ENCODE peak calls at places on chromosome 7, in nine cellular contexts. Y is amniotic stem cell, L is kidney tubule cell, H is BJ, O is A549, W is fibroblast of pulmonary artery, A is fibroblast of lung, B is neuronal stem cell, D is head of caudate nucleus. V is an unnamed sample.

GRCh38 chr7:31734456-31734855 is 47.4 kb downstream of the PPP1R17 start:
- DNase-seq in B (no peak), H (peak), Y (no peak), A (no peak), W (peak), L (no peak), O (no peak), D (no peak), V (no peak)

GRCh38 chr7:5682889-5683670 is 98.4 kb downstream of the RNF216 start:
- DNase-seq in H (no peak), W (no peak), B (no peak), D (no peak), O (no peak), L (no peak), A (no peak), Y (no peak), V (no peak)

GRCh38 chr7:41051525-41051924 is 651.4 kb downstream of the INHBA start:
- DNase-seq in H (no peak), Y (no peak), D (peak), A (peak), B (peak), W (no peak), O (no peak), L (no peak), V (no peak)

GRCh38 chr7:68629-69028 is 123.7 kb upstream of the FAM20C start:
- DNase-seq in D (no peak), O (no peak), W (peak), L (peak), A (no peak), Y (no peak), B (no peak), H (no peak), V (no peak)

GRCh38 chr7:34184466-34184865 is 279.1 kb downstream of the BMPER start:
- DNase-seq in B (no peak), D (no peak), L (no peak), A (no peak), Y (no peak), W (peak), O (peak), H (no peak), V (no peak)

GRCh38 chr7:110148054-110148453 is 942.9 kb upstream of the LRRN3 start:
- DNase-seq in L (no peak), D (no peak), A (no peak), H (no peak), W (no peak), O (no peak), Y (no peak), B (no peak), V (no peak)

GRCh38 chr7:19665399-19666008 is 43.3 kb downstream of the POLR1F start:
- DNase-seq in B (no peak), H (no peak), D (no peak), A (peak), Y (peak), W (peak), O (peak), L (peak), V (no peak)

GRCh38 chr7:65265959-65266519 is 107.6 kb upstream of the ZNF92 start:
- DNase-seq in A (no peak), B (no peak), H (no peak), D (no peak), Y (no peak), O (no peak), L (no peak), W (no peak), V (no peak)

GRCh38 chr7:114777288-114777687 is 144.6 kb upstream of the MDFIC start:
- DNase-seq in D (no peak), W (no peak), A (no peak), Y (no peak), L (no peak), O (no peak), H (no peak), B (no peak), V (no peak)

GRCh38 chr7:11716185-11716584 is 115.8 kb downstream of the THSD7A start:
- DNase-seq in H (no peak), D (no peak), W (peak), B (no peak), O (no peak), Y (no peak), L (peak), A (peak), V (no peak)

GRCh38 chr7:71613316-71613715 is 481.4 kb downstream of the GALNT17 start:
- DNase-seq in D (no peak), L (no peak), Y (no peak), B (peak), O (no peak), W (no peak), H (no peak), A (no peak), V (no peak)

GRCh38 chr7:130096243-130096827 is 26.0 kb downstream of the KLHDC10 start:
- DNase-seq in W (peak), B (no peak), A (peak), H (no peak), D (no peak), L (no peak), Y (no peak), O (no peak), V (no peak)

GRCh38 chr7:46157931-46158330 is 236.9 kb upstream of the IGFBP3 start:
- DNase-seq in H (no peak), B (no peak), W (no peak), L (no peak), Y (no peak), A (no peak), O (no peak), D (no peak), V (no peak)

GRCh38 chr7:88344956-88345832 is 38.5 kb upstream of the STEAP4 start:
- DNase-seq in Y (no peak), D (peak), L (peak), H (no peak), O (peak), A (peak), B (peak), W (peak), V (no peak)

GRCh38 chr7:46932656-46933424 is 649.1 kb downstream of the TNS3 start:
- DNase-seq in H (peak), D (no peak), A (peak), B (no peak), L (peak), W (peak), Y (peak), O (no peak), V (peak)

GRCh38 chr7:93574269-93574645 is 267 bp downstream of the CALCR start:
- DNase-seq in A (no peak), O (no peak), D (no peak), W (no peak), L (no peak), B (no peak), Y (no peak), H (no peak), V (no peak)

GRCh38 chr7:47952224-47952623 is 4.0 kb upstream of the PKD1L1 start:
- DNase-seq in Y (no peak), B (no peak), A (no peak), O (no peak), D (no peak), H (no peak), L (no peak), W (no peak), V (no peak)

V was measured in AG04449.